ENCODE peak calls at places on chromosomes 12 and 14, in eight cellular contexts. One of them, this sample, is unnamed.

GRCh38 chr14:75002392-75003249 is at the start of gene EIF2B2:
- DNase-seq in iPS-NIHi11: peak; percentile 99
- DNase-seq in PC-3: peak; percentile 97
- DNase-seq in spleen: peak; percentile 99
- DNase-seq in AG20443: peak; percentile 97
- DNase-seq in RWPE1: peak; percentile 99
- DNase-seq in hepatocyte: peak; percentile 98
- DNase-seq in fibroblast of mammary gland: peak; percentile 91
- DNase-seq in this sample: peak; percentile 98

GRCh38 chr14:32017587-32017986 is 59.5 kb upstream of the ARHGAP5 start:
- DNase-seq in AG20443: no peak
- DNase-seq in spleen: no peak
- DNase-seq in iPS-NIHi11: no peak
- DNase-seq in fibroblast of mammary gland: no peak
- DNase-seq in RWPE1: no peak
- DNase-seq in hepatocyte: no peak
- DNase-seq in PC-3: no peak
- DNase-seq in this sample: no peak

GRCh38 chr12:110776410-110776809 is 33.7 kb upstream of the PPP1CC start:
- DNase-seq in iPS-NIHi11: no peak
- DNase-seq in RWPE1: no peak
- DNase-seq in spleen: no peak
- DNase-seq in fibroblast of mammary gland: no peak
- DNase-seq in AG20443: no peak
- DNase-seq in hepatocyte: no peak
- DNase-seq in PC-3: no peak
- DNase-seq in this sample: no peak

GRCh38 chr12:98745578-98746391 is 100.7 kb downstream of the APAF1 start:
- DNase-seq in hepatocyte: no peak
- DNase-seq in fibroblast of mammary gland: no peak
- DNase-seq in PC-3: no peak
- DNase-seq in iPS-NIHi11: no peak
- DNase-seq in RWPE1: no peak
- DNase-seq in spleen: no peak
- DNase-seq in AG20443: peak; percentile 52
- DNase-seq in this sample: no peak

GRCh38 chr14:102504302-102504950 is 5.2 kb downstream of the ANKRD9 start:
- DNase-seq in RWPE1: no peak
- DNase-seq in PC-3: no peak
- DNase-seq in AG20443: no peak
- DNase-seq in spleen: no peak
- DNase-seq in hepatocyte: peak; percentile 3
- DNase-seq in fibroblast of mammary gland: no peak
- DNase-seq in iPS-NIHi11: no peak
- DNase-seq in this sample: no peak

GRCh38 chr12:113482334-113482733 is 10.7 kb upstream of the LHX5 start:
- DNase-seq in fibroblast of mammary gland: no peak
- DNase-seq in RWPE1: no peak
- DNase-seq in PC-3: no peak
- DNase-seq in spleen: no peak
- DNase-seq in hepatocyte: no peak
- DNase-seq in iPS-NIHi11: peak; percentile 68
- DNase-seq in AG20443: no peak
- DNase-seq in this sample: no peak

GRCh38 chr12:132190012-132190755 is 45.9 kb downstream of the NOC4L start:
- DNase-seq in hepatocyte: peak; percentile 54
- DNase-seq in RWPE1: no peak
- DNase-seq in AG20443: peak; percentile 55
- DNase-seq in iPS-NIHi11: peak; percentile 80
- DNase-seq in fibroblast of mammary gland: no peak
- DNase-seq in PC-3: no peak
- DNase-seq in spleen: peak; percentile 89
- DNase-seq in this sample: no peak

GRCh38 chr12:99224237-99224636 is 423.3 kb upstream of the GARIN6 start:
- DNase-seq in hepatocyte: no peak
- DNase-seq in spleen: no peak
- DNase-seq in fibroblast of mammary gland: no peak
- DNase-seq in AG20443: no peak
- DNase-seq in PC-3: no peak
- DNase-seq in iPS-NIHi11: no peak
- DNase-seq in RWPE1: no peak
- DNase-seq in this sample: no peak

GRCh38 chr14:102510616-102511520 is 1.3 kb upstream of the ANKRD9 start:
- DNase-seq in RWPE1: no peak
- DNase-seq in AG20443: no peak
- DNase-seq in iPS-NIHi11: peak; percentile 84
- DNase-seq in PC-3: peak; percentile 42
- DNase-seq in hepatocyte: peak; percentile 86
- DNase-seq in fibroblast of mammary gland: no peak
- DNase-seq in spleen: no peak
- DNase-seq in this sample: no peak

GRCh38 chr14:91375748-91376452 is 41.7 kb downstream of the CCDC88C start:
- DNase-seq in PC-3: no peak
- DNase-seq in RWPE1: no peak
- DNase-seq in fibroblast of mammary gland: no peak
- DNase-seq in AG20443: no peak
- DNase-seq in hepatocyte: no peak
- DNase-seq in spleen: no peak
- DNase-seq in iPS-NIHi11: no peak
- DNase-seq in this sample: no peak

GRCh38 chr14:66501592-66501991 is 6.4 kb upstream of the GPHN start:
- DNase-seq in PC-3: no peak
- DNase-seq in spleen: no peak
- DNase-seq in iPS-NIHi11: no peak
- DNase-seq in AG20443: no peak
- DNase-seq in RWPE1: no peak
- DNase-seq in hepatocyte: no peak
- DNase-seq in fibroblast of mammary gland: no peak
- DNase-seq in this sample: no peak

GRCh38 chr12:114794049-114794558 is 110.1 kb upstream of the TBX3 start:
- DNase-seq in RWPE1: no peak
- DNase-seq in AG20443: no peak
- DNase-seq in iPS-NIHi11: no peak
- DNase-seq in PC-3: no peak
- DNase-seq in fibroblast of mammary gland: no peak
- DNase-seq in spleen: no peak
- DNase-seq in hepatocyte: no peak
- DNase-seq in this sample: no peak

GRCh38 chr14:105484069-105484996 is 2.4 kb upstream of the CRIP1 start:
- DNase-seq in spleen: no peak
- DNase-seq in hepatocyte: no peak
- DNase-seq in fibroblast of mammary gland: no peak
- DNase-seq in iPS-NIHi11: no peak
- DNase-seq in PC-3: no peak
- DNase-seq in RWPE1: no peak
- DNase-seq in AG20443: peak; percentile 68
- DNase-seq in this sample: no peak

GRCh38 chr14:85459361-85459760 is 70.6 kb upstream of the FLRT2 start:
- DNase-seq in AG20443: no peak
- DNase-seq in fibroblast of mammary gland: no peak
- DNase-seq in RWPE1: no peak
- DNase-seq in spleen: no peak
- DNase-seq in hepatocyte: no peak
- DNase-seq in iPS-NIHi11: no peak
- DNase-seq in PC-3: no peak
- DNase-seq in this sample: no peak

GRCh38 chr14:102392506-102392905 is 29.8 kb downstream of the TECPR2 start:
- DNase-seq in AG20443: peak; percentile 9
- DNase-seq in spleen: no peak
- DNase-seq in hepatocyte: no peak
- DNase-seq in iPS-NIHi11: no peak
- DNase-seq in fibroblast of mammary gland: no peak
- DNase-seq in PC-3: no peak
- DNase-seq in RWPE1: no peak
- DNase-seq in this sample: no peak

GRCh38 chr14:95695913-95696312 is 9.7 kb downstream of the TCL1B start:
- DNase-seq in PC-3: no peak
- DNase-seq in RWPE1: no peak
- DNase-seq in iPS-NIHi11: no peak
- DNase-seq in AG20443: no peak
- DNase-seq in spleen: no peak
- DNase-seq in hepatocyte: no peak
- DNase-seq in fibroblast of mammary gland: no peak
- DNase-seq in this sample: no peak

GRCh38 chr14:20413785-20414117 is 450 bp upstream of the TEP1 start:
- DNase-seq in iPS-NIHi11: no peak
- DNase-seq in AG20443: no peak
- DNase-seq in hepatocyte: peak; percentile 43
- DNase-seq in fibroblast of mammary gland: no peak
- DNase-seq in RWPE1: peak; percentile 9
- DNase-seq in spleen: no peak
- DNase-seq in PC-3: peak; percentile 17
- DNase-seq in this sample: no peak

GRCh38 chr12:108839890-108840230 is 17.5 kb downstream of the SSH1 start:
- DNase-seq in fibroblast of mammary gland: peak; percentile 55
- DNase-seq in PC-3: no peak
- DNase-seq in iPS-NIHi11: no peak
- DNase-seq in hepatocyte: no peak
- DNase-seq in RWPE1: no peak
- DNase-seq in spleen: peak; percentile 82
- DNase-seq in AG20443: no peak
- DNase-seq in this sample: no peak

GRCh38 chr12:10098762-10099161 is at the start of gene CLEC1A:
- DNase-seq in iPS-NIHi11: peak; percentile 57
- DNase-seq in spleen: no peak
- DNase-seq in PC-3: no peak
- DNase-seq in hepatocyte: peak; percentile 41
- DNase-seq in AG20443: peak; percentile 33
- DNase-seq in RWPE1: no peak
- DNase-seq in fibroblast of mammary gland: no peak
- DNase-seq in this sample: no peak

GRCh38 chr12:122937622-122938091 is 28.6 kb downstream of the ABCB9 start:
- DNase-seq in spleen: no peak
- DNase-seq in iPS-NIHi11: no peak
- DNase-seq in AG20443: no peak
- DNase-seq in RWPE1: no peak
- DNase-seq in hepatocyte: no peak
- DNase-seq in PC-3: no peak
- DNase-seq in fibroblast of mammary gland: peak; percentile 16
- DNase-seq in this sample: no peak